ENCODE peak calls at places on chromosomes 2 and 18, in seven cellular contexts. D, P, A, Q, S, V and Z are unnamed samples.

GRCh38 chr18:49186242-49186641 is 235.5 kb upstream of the SMAD7 start:
- DNase-seq in S (no peak), P (no peak), Q (no peak), V (no peak), A (no peak), D (no peak), Z (no peak)

GRCh38 chr2:107811376-107811775 is 15.3 kb upstream of the RGPD4 start:
- DNase-seq in P (no peak), D (no peak), A (no peak), S (no peak), Q (no peak), V (no peak), Z (no peak)

GRCh38 chr2:138718405-138718804 is 61.8 kb downstream of the NXPH2 start:
- DNase-seq in S (no peak), A (no peak), V (no peak), Q (no peak), P (no peak), D (no peak), Z (no peak)

GRCh38 chr2:149702571-149702970 is 115.0 kb upstream of the MMADHC start:
- DNase-seq in Q (no peak), S (no peak), A (no peak), D (no peak), P (no peak), V (no peak), Z (no peak)

GRCh38 chr2:46615555-46616487 is 136.5 kb downstream of the TMEM247 start:
- DNase-seq in A (no peak), P (peak), S (peak), D (peak), Q (no peak), V (peak), Z (no peak)

GRCh38 chr2:9753276-9753600 is 90.0 kb upstream of the TAF1B start:
- DNase-seq in A (no peak), S (peak), V (peak), Q (peak), D (peak), P (peak), Z (no peak)

GRCh38 chr18:23556145-23556780 is 30.0 kb downstream of the NPC1 start:
- DNase-seq in P (no peak), S (no peak), A (no peak), Q (no peak), V (no peak), D (no peak), Z (no peak)

GRCh38 chr2:11270891-11271290 is 73.5 kb downstream of the ROCK2 start:
- DNase-seq in D (peak), A (no peak), Q (no peak), P (no peak), V (peak), S (peak), Z (no peak)